ENCODE peak calls at places on chromosomes 5 and 9, in seven cellular contexts. L, J, U, A, W, G and B are unnamed samples.

GRCh38 chr5:148733601-148734438 is 79.5 kb upstream of the HTR4 start:
- DNase-seq in L (peak), J (peak), U (peak), A (peak), W (peak), G (peak), B (peak)

GRCh38 chr5:6255956-6256355 is 122.4 kb downstream of the MED10 start:
- DNase-seq in L (no peak), J (no peak), U (no peak), A (no peak), W (no peak), G (no peak), B (no peak)

GRCh38 chr5:179378441-179379271 is 33.4 kb upstream of the ADAMTS2 start:
- DNase-seq in L (peak), J (no peak), U (no peak), A (no peak), W (no peak), G (no peak), B (no peak)

GRCh38 chr9:18543406-18543965 is 69.5 kb downstream of the ADAMTSL1 start:
- DNase-seq in L (no peak), J (no peak), U (no peak), A (no peak), W (no peak), G (no peak), B (no peak)

GRCh38 chr5:158135682-158136176 is 276.8 kb upstream of the CLINT1 start:
- DNase-seq in L (no peak), J (peak), U (no peak), A (no peak), W (no peak), G (no peak), B (no peak)

GRCh38 chr5:181189363-181189961 is 15.5 kb downstream of the TRIM7 start:
- DNase-seq in L (no peak), J (peak), U (no peak), A (no peak), W (no peak), G (peak), B (no peak)

GRCh38 chr9:99947395-99947794 is 40.9 kb downstream of the STX17 start:
- DNase-seq in L (no peak), J (no peak), U (no peak), A (peak), W (no peak), G (no peak), B (no peak)

GRCh38 chr5:33423018-33423630 is 17.6 kb upstream of the TARS1 start:
- DNase-seq in L (peak), J (no peak), U (no peak), A (peak), W (no peak), G (no peak), B (no peak)

GRCh38 chr5:42235837-42236236 is 187.4 kb upstream of the GHR start:
- DNase-seq in L (no peak), J (no peak), U (no peak), A (no peak), W (no peak), G (no peak), B (no peak)

GRCh38 chr9:116479967-116480366 is 207.1 kb upstream of the TRIM32 start:
- DNase-seq in L (no peak), J (no peak), U (no peak), A (no peak), W (no peak), G (no peak), B (no peak)

GRCh38 chr9:136361757-136362449 is 1.6 kb downstream of the DNLZ start:
- DNase-seq in L (no peak), J (peak), U (no peak), A (no peak), W (no peak), G (no peak), B (no peak)

GRCh38 chr9:85743290-85744128 is 1.8 kb upstream of the AGTPBP1 start:
- DNase-seq in L (peak), J (peak), U (no peak), A (peak), W (no peak), G (no peak), B (peak)

GRCh38 chr5:175707751-175708375 is 50.0 kb downstream of the HRH2 start:
- DNase-seq in L (no peak), J (no peak), U (peak), A (no peak), W (no peak), G (no peak), B (peak)

GRCh38 chr5:120240716-120241115 is 223.4 kb upstream of the PRR16 start:
- DNase-seq in L (no peak), J (no peak), U (no peak), A (no peak), W (no peak), G (no peak), B (no peak)

GRCh38 chr5:147534172-147534951 is 24.5 kb upstream of the DPYSL3 start:
- DNase-seq in L (no peak), J (no peak), U (no peak), A (no peak), W (no peak), G (no peak), B (no peak)

GRCh38 chr9:111348821-111349271 is 18.8 kb upstream of the OR2K2 start:
- DNase-seq in L (no peak), J (no peak), U (peak), A (peak), W (no peak), G (no peak), B (peak)

GRCh38 chr5:61680247-61680646 is 348.2 kb downstream of the ZSWIM6 start:
- DNase-seq in L (no peak), J (no peak), U (no peak), A (no peak), W (no peak), G (no peak), B (no peak)

GRCh38 chr9:93620881-93621820 is 44.8 kb downstream of the PHF2 start:
- DNase-seq in L (no peak), J (peak), U (no peak), A (no peak), W (peak), G (no peak), B (peak)

GRCh38 chr9:122904466-122904822 is 715 bp downstream of the RC3H2 start:
- DNase-seq in L (peak), J (no peak), U (no peak), A (peak), W (no peak), G (no peak), B (peak)

GRCh38 chr9:120965344-120966004 is 38.9 kb upstream of the TRAF1 start:
- DNase-seq in L (no peak), J (peak), U (no peak), A (no peak), W (no peak), G (no peak), B (no peak)

GRCh38 chr5:61765471-61765870 is 433.4 kb downstream of the ZSWIM6 start:
- DNase-seq in L (no peak), J (no peak), U (no peak), A (no peak), W (no peak), G (no peak), B (no peak)

GRCh38 chr9:133993635-133994253 is 1.6 kb upstream of the VAV2 start:
- DNase-seq in L (no peak), J (no peak), U (peak), A (no peak), W (no peak), G (no peak), B (no peak)

GRCh38 chr9:110257097-110257955 is 1.0 kb upstream of the TXN start:
- DNase-seq in L (peak), J (peak), U (peak), A (no peak), W (no peak), G (no peak), B (peak)

GRCh38 chr5:35876922-35877321 is 20.2 kb downstream of the IL7R start:
- DNase-seq in L (no peak), J (no peak), U (no peak), A (no peak), W (no peak), G (no peak), B (no peak)

GRCh38 chr5:422323-423232 is 20.4 kb upstream of the EXOC3 start:
- DNase-seq in L (no peak), J (no peak), U (peak), A (no peak), W (no peak), G (no peak), B (no peak)

GRCh38 chr5:138694146-138694545 is 59.1 kb upstream of the CTNNA1 start:
- DNase-seq in L (no peak), J (no peak), U (no peak), A (no peak), W (no peak), G (no peak), B (no peak)

GRCh38 chr9:72254881-72255545 is 105.8 kb downstream of the GDA start:
- DNase-seq in L (no peak), J (no peak), U (no peak), A (no peak), W (no peak), G (no peak), B (no peak)

GRCh38 chr9:21381752-21382339 is 3.4 kb downstream of the IFNA2 start:
- DNase-seq in L (peak), J (no peak), U (no peak), A (peak), W (no peak), G (no peak), B (no peak)

GRCh38 chr9:137428311-137428630 is 5.1 kb downstream of the NOXA1 start:
- DNase-seq in L (no peak), J (no peak), U (no peak), A (no peak), W (no peak), G (no peak), B (no peak)

GRCh38 chr9:13002740-13003139 is 227.9 kb downstream of the LURAP1L start:
- DNase-seq in L (no peak), J (no peak), U (no peak), A (no peak), W (no peak), G (no peak), B (no peak)

GRCh38 chr9:105067895-105068580 is 140.1 kb upstream of the ABCA1 start:
- DNase-seq in L (peak), J (no peak), U (no peak), A (peak), W (no peak), G (no peak), B (no peak)

GRCh38 chr5:42811591-42812392 is at the start of gene SELENOP:
- DNase-seq in L (peak), J (peak), U (no peak), A (peak), W (peak), G (no peak), B (peak)

GRCh38 chr9:96176901-96177718 is 124.9 kb downstream of the HSD17B3 start:
- DNase-seq in L (no peak), J (no peak), U (no peak), A (peak), W (no peak), G (no peak), B (peak)